ENCODE peak calls at places on chromosomes 16 and 17, in ten cellular contexts. One of them, this sample, is unnamed.

GRCh38 chr16:88746511-88746910 is 38.5 kb downstream of the PIEZO1 start:
- DNase-seq in progenitor cell of endocrine pancreas: no peak
- DNase-seq in WTC11: no peak
- DNase-seq in kidney epithelial cell: no peak
- DNase-seq in right lobe of liver: no peak
- DNase-seq in IMR-90: no peak
- DNase-seq in epithelial cell of proximal tubule: no peak
- DNase-seq in pancreas: no peak
- DNase-seq in lower leg skin: no peak
- DNase-seq in AG09319: no peak
- DNase-seq in this sample: no peak

GRCh38 chr17:68057531-68057952 is 22.0 kb downstream of the KPNA2 start:
- DNase-seq in progenitor cell of endocrine pancreas: no peak
- DNase-seq in WTC11: peak; percentile 35
- DNase-seq in kidney epithelial cell: no peak
- DNase-seq in right lobe of liver: no peak
- DNase-seq in IMR-90: peak; percentile 56
- DNase-seq in epithelial cell of proximal tubule: no peak
- DNase-seq in pancreas: no peak
- DNase-seq in lower leg skin: no peak
- DNase-seq in AG09319: no peak
- DNase-seq in this sample: peak; percentile 56

GRCh38 chr17:40486513-40487370 is 14.7 kb downstream of the TNS4 start:
- DNase-seq in progenitor cell of endocrine pancreas: no peak
- DNase-seq in WTC11: no peak
- DNase-seq in kidney epithelial cell: peak; percentile 72
- DNase-seq in right lobe of liver: no peak
- DNase-seq in IMR-90: peak; percentile 87
- DNase-seq in epithelial cell of proximal tubule: peak; percentile 77
- DNase-seq in pancreas: no peak
- DNase-seq in lower leg skin: no peak
- DNase-seq in AG09319: no peak
- DNase-seq in this sample: peak; percentile 53

GRCh38 chr16:89907055-89907814 is 11.4 kb upstream of the MC1R start:
- DNase-seq in progenitor cell of endocrine pancreas: no peak
- DNase-seq in WTC11: no peak
- DNase-seq in kidney epithelial cell: no peak
- DNase-seq in right lobe of liver: no peak
- DNase-seq in IMR-90: no peak
- DNase-seq in epithelial cell of proximal tubule: no peak
- DNase-seq in pancreas: no peak
- DNase-seq in lower leg skin: no peak
- DNase-seq in AG09319: no peak
- DNase-seq in this sample: no peak

GRCh38 chr16:85963746-85964370 is 64.9 kb downstream of the IRF8 start:
- DNase-seq in progenitor cell of endocrine pancreas: no peak
- DNase-seq in WTC11: no peak
- DNase-seq in kidney epithelial cell: no peak
- DNase-seq in right lobe of liver: no peak
- DNase-seq in IMR-90: no peak
- DNase-seq in epithelial cell of proximal tubule: no peak
- DNase-seq in pancreas: no peak
- DNase-seq in lower leg skin: no peak
- DNase-seq in AG09319: no peak
- DNase-seq in this sample: no peak

GRCh38 chr17:40510328-40510648 is 8.9 kb upstream of the TNS4 start:
- DNase-seq in progenitor cell of endocrine pancreas: no peak
- DNase-seq in WTC11: no peak
- DNase-seq in kidney epithelial cell: peak; percentile 94
- DNase-seq in right lobe of liver: no peak
- DNase-seq in IMR-90: peak; percentile 68
- DNase-seq in epithelial cell of proximal tubule: peak; percentile 86
- DNase-seq in pancreas: no peak
- DNase-seq in lower leg skin: no peak
- DNase-seq in AG09319: no peak
- DNase-seq in this sample: no peak

GRCh38 chr17:66349549-66350245 is 47.3 kb downstream of the PRKCA start:
- DNase-seq in progenitor cell of endocrine pancreas: no peak
- DNase-seq in WTC11: no peak
- DNase-seq in kidney epithelial cell: no peak
- DNase-seq in right lobe of liver: no peak
- DNase-seq in IMR-90: no peak
- DNase-seq in epithelial cell of proximal tubule: no peak
- DNase-seq in pancreas: no peak
- DNase-seq in lower leg skin: no peak
- DNase-seq in AG09319: no peak
- DNase-seq in this sample: no peak

GRCh38 chr16:1333149-1333812 is at the start of gene BAIAP3:
- DNase-seq in progenitor cell of endocrine pancreas: no peak
- DNase-seq in WTC11: peak; percentile 62
- DNase-seq in kidney epithelial cell: no peak
- DNase-seq in right lobe of liver: peak; percentile 65
- DNase-seq in IMR-90: no peak
- DNase-seq in epithelial cell of proximal tubule: no peak
- DNase-seq in pancreas: no peak
- DNase-seq in lower leg skin: no peak
- DNase-seq in AG09319: no peak
- DNase-seq in this sample: no peak

GRCh38 chr16:78770353-78771091 is 671.1 kb downstream of the WWOX start:
- DNase-seq in progenitor cell of endocrine pancreas: peak; percentile 30
- DNase-seq in WTC11: peak; percentile 92
- DNase-seq in kidney epithelial cell: no peak
- DNase-seq in right lobe of liver: peak; percentile 85
- DNase-seq in IMR-90: no peak
- DNase-seq in epithelial cell of proximal tubule: no peak
- DNase-seq in pancreas: peak; percentile 53
- DNase-seq in lower leg skin: peak; percentile 68
- DNase-seq in AG09319: no peak
- DNase-seq in this sample: no peak

GRCh38 chr16:66342294-66342900 is 24.1 kb upstream of the CDH5 start:
- DNase-seq in progenitor cell of endocrine pancreas: peak; percentile 33
- DNase-seq in WTC11: peak; percentile 73
- DNase-seq in kidney epithelial cell: no peak
- DNase-seq in right lobe of liver: no peak
- DNase-seq in IMR-90: no peak
- DNase-seq in epithelial cell of proximal tubule: no peak
- DNase-seq in pancreas: no peak
- DNase-seq in lower leg skin: no peak
- DNase-seq in AG09319: no peak
- DNase-seq in this sample: no peak

GRCh38 chr17:6159541-6160187 is 89.5 kb downstream of the WSCD1 start:
- DNase-seq in progenitor cell of endocrine pancreas: no peak
- DNase-seq in WTC11: no peak
- DNase-seq in kidney epithelial cell: no peak
- DNase-seq in right lobe of liver: no peak
- DNase-seq in IMR-90: no peak
- DNase-seq in epithelial cell of proximal tubule: no peak
- DNase-seq in pancreas: no peak
- DNase-seq in lower leg skin: no peak
- DNase-seq in AG09319: no peak
- DNase-seq in this sample: no peak

GRCh38 chr16:74297296-74297665 is 667 bp downstream of the PSMD7 start:
- DNase-seq in progenitor cell of endocrine pancreas: no peak
- DNase-seq in WTC11: no peak
- DNase-seq in kidney epithelial cell: no peak
- DNase-seq in right lobe of liver: peak; percentile 29
- DNase-seq in IMR-90: peak; percentile 19
- DNase-seq in epithelial cell of proximal tubule: no peak
- DNase-seq in pancreas: no peak
- DNase-seq in lower leg skin: no peak
- DNase-seq in AG09319: no peak
- DNase-seq in this sample: no peak

GRCh38 chr16:71807905-71808592 is 585 bp downstream of the AP1G1 start:
- DNase-seq in progenitor cell of endocrine pancreas: no peak
- DNase-seq in WTC11: no peak
- DNase-seq in kidney epithelial cell: no peak
- DNase-seq in right lobe of liver: peak; percentile 23
- DNase-seq in IMR-90: peak; percentile 21
- DNase-seq in epithelial cell of proximal tubule: no peak
- DNase-seq in pancreas: no peak
- DNase-seq in lower leg skin: peak; percentile 19
- DNase-seq in AG09319: no peak
- DNase-seq in this sample: no peak

GRCh38 chr17:47253541-47254402 is at the start of gene ITGB3:
- DNase-seq in progenitor cell of endocrine pancreas: peak; percentile 65
- DNase-seq in WTC11: peak; percentile 81
- DNase-seq in kidney epithelial cell: no peak
- DNase-seq in right lobe of liver: peak; percentile 88
- DNase-seq in IMR-90: peak; percentile 67
- DNase-seq in epithelial cell of proximal tubule: no peak
- DNase-seq in pancreas: peak; percentile 60
- DNase-seq in lower leg skin: no peak
- DNase-seq in AG09319: no peak
- DNase-seq in this sample: peak; percentile 66
- TF ChIP-seq CTCF in progenitor cell of endocrine pancreas: peak; percentile 56
- TF ChIP-seq CTCF in WTC11: no peak
- TF ChIP-seq CTCF in kidney epithelial cell: peak; percentile 35
- TF ChIP-seq CTCF in right lobe of liver: peak; percentile 45
- TF ChIP-seq CTCF in IMR-90: peak; percentile 46
- TF ChIP-seq CTCF in epithelial cell of proximal tubule: peak; percentile 41
- TF ChIP-seq CTCF in pancreas: peak; percentile 9
- TF ChIP-seq CTCF in lower leg skin: no peak
- TF ChIP-seq CTCF in AG09319: peak; percentile 25
- TF ChIP-seq CTCF in this sample: peak; percentile 67

GRCh38 chr17:19785854-19786253 is 37.8 kb upstream of the ALDH3A1 start:
- DNase-seq in progenitor cell of endocrine pancreas: no peak
- DNase-seq in WTC11: peak; percentile 35
- DNase-seq in kidney epithelial cell: no peak
- DNase-seq in right lobe of liver: no peak
- DNase-seq in IMR-90: peak; percentile 4
- DNase-seq in epithelial cell of proximal tubule: no peak
- DNase-seq in pancreas: no peak
- DNase-seq in lower leg skin: no peak
- DNase-seq in AG09319: no peak
- DNase-seq in this sample: no peak
- TF ChIP-seq CTCF in progenitor cell of endocrine pancreas: no peak
- TF ChIP-seq CTCF in WTC11: no peak
- TF ChIP-seq CTCF in kidney epithelial cell: no peak
- TF ChIP-seq CTCF in right lobe of liver: no peak
- TF ChIP-seq CTCF in IMR-90: peak; percentile 36
- TF ChIP-seq CTCF in epithelial cell of proximal tubule: no peak
- TF ChIP-seq CTCF in pancreas: no peak
- TF ChIP-seq CTCF in lower leg skin: no peak
- TF ChIP-seq CTCF in AG09319: no peak
- TF ChIP-seq CTCF in this sample: peak; percentile 27

GRCh38 chr17:7856081-7856791 is 1.1 kb downstream of the NAA38 start:
- DNase-seq in progenitor cell of endocrine pancreas: no peak
- DNase-seq in WTC11: no peak
- DNase-seq in kidney epithelial cell: no peak
- DNase-seq in right lobe of liver: peak; percentile 70
- DNase-seq in IMR-90: no peak
- DNase-seq in epithelial cell of proximal tubule: no peak
- DNase-seq in pancreas: peak; percentile 55
- DNase-seq in lower leg skin: no peak
- DNase-seq in AG09319: no peak
- DNase-seq in this sample: no peak

GRCh38 chr17:7858487-7858832 is 657 bp downstream of the CYB5D1 start:
- DNase-seq in progenitor cell of endocrine pancreas: no peak
- DNase-seq in WTC11: peak; percentile 72
- DNase-seq in kidney epithelial cell: no peak
- DNase-seq in right lobe of liver: peak; percentile 55
- DNase-seq in IMR-90: peak; percentile 44
- DNase-seq in epithelial cell of proximal tubule: no peak
- DNase-seq in pancreas: peak; percentile 56
- DNase-seq in lower leg skin: no peak
- DNase-seq in AG09319: no peak
- DNase-seq in this sample: peak; percentile 66

GRCh38 chr17:7855643-7856080 is 796 bp downstream of the TMEM88 start:
- DNase-seq in progenitor cell of endocrine pancreas: no peak
- DNase-seq in WTC11: no peak
- DNase-seq in kidney epithelial cell: no peak
- DNase-seq in right lobe of liver: peak; percentile 44
- DNase-seq in IMR-90: no peak
- DNase-seq in epithelial cell of proximal tubule: no peak
- DNase-seq in pancreas: peak; percentile 38
- DNase-seq in lower leg skin: no peak
- DNase-seq in AG09319: no peak
- DNase-seq in this sample: no peak

GRCh38 chr17:7857724-7858486 is at the start of gene CYB5D1:
- DNase-seq in progenitor cell of endocrine pancreas: no peak
- DNase-seq in WTC11: peak; percentile 83
- DNase-seq in kidney epithelial cell: peak; percentile 64
- DNase-seq in right lobe of liver: peak; percentile 88
- DNase-seq in IMR-90: peak; percentile 93
- DNase-seq in epithelial cell of proximal tubule: no peak
- DNase-seq in pancreas: peak; percentile 92
- DNase-seq in lower leg skin: peak; percentile 94
- DNase-seq in AG09319: peak; percentile 82
- DNase-seq in this sample: peak; percentile 92

GRCh38 chr17:7856840-7857723 is at the start of gene NAA38:
- DNase-seq in progenitor cell of endocrine pancreas: peak; percentile 87
- DNase-seq in WTC11: peak; percentile 96
- DNase-seq in kidney epithelial cell: peak; percentile 98
- DNase-seq in right lobe of liver: peak; percentile 96
- DNase-seq in IMR-90: peak; percentile 100
- DNase-seq in epithelial cell of proximal tubule: peak; percentile 99
- DNase-seq in pancreas: peak; percentile 99
- DNase-seq in lower leg skin: peak; percentile 98
- DNase-seq in AG09319: peak; percentile 98
- DNase-seq in this sample: peak; percentile 99
- TF ChIP-seq CTCF in progenitor cell of endocrine pancreas: peak; percentile 23
- TF ChIP-seq CTCF in WTC11: no peak
- TF ChIP-seq CTCF in kidney epithelial cell: peak; percentile 44
- TF ChIP-seq CTCF in right lobe of liver: peak; percentile 40
- TF ChIP-seq CTCF in IMR-90: peak; percentile 51
- TF ChIP-seq CTCF in epithelial cell of proximal tubule: peak; percentile 42
- TF ChIP-seq CTCF in pancreas: no peak
- TF ChIP-seq CTCF in lower leg skin: no peak
- TF ChIP-seq CTCF in AG09319: peak; percentile 52
- TF ChIP-seq CTCF in this sample: peak; percentile 71

GRCh38 chr17:61405047-61405685 is 5.5 kb downstream of the TBX2 start:
- DNase-seq in progenitor cell of endocrine pancreas: no peak
- DNase-seq in WTC11: peak; percentile 50
- DNase-seq in kidney epithelial cell: no peak
- DNase-seq in right lobe of liver: no peak
- DNase-seq in IMR-90: peak; percentile 41
- DNase-seq in epithelial cell of proximal tubule: no peak
- DNase-seq in pancreas: no peak
- DNase-seq in lower leg skin: no peak
- DNase-seq in AG09319: no peak
- DNase-seq in this sample: no peak

GRCh38 chr17:61406871-61407210 is 7.2 kb downstream of the TBX2 start:
- DNase-seq in progenitor cell of endocrine pancreas: no peak
- DNase-seq in WTC11: peak; percentile 10
- DNase-seq in kidney epithelial cell: no peak
- DNase-seq in right lobe of liver: no peak
- DNase-seq in IMR-90: no peak
- DNase-seq in epithelial cell of proximal tubule: no peak
- DNase-seq in pancreas: no peak
- DNase-seq in lower leg skin: no peak
- DNase-seq in AG09319: no peak
- DNase-seq in this sample: no peak

GRCh38 chr17:61407211-61407911 is 7.7 kb downstream of the TBX2 start:
- DNase-seq in progenitor cell of endocrine pancreas: no peak
- DNase-seq in WTC11: peak; percentile 8
- DNase-seq in kidney epithelial cell: no peak
- DNase-seq in right lobe of liver: no peak
- DNase-seq in IMR-90: peak; percentile 31
- DNase-seq in epithelial cell of proximal tubule: no peak
- DNase-seq in pancreas: no peak
- DNase-seq in lower leg skin: no peak
- DNase-seq in AG09319: no peak
- DNase-seq in this sample: no peak

GRCh38 chr17:61405686-61406542 is 6.3 kb downstream of the TBX2 start:
- DNase-seq in progenitor cell of endocrine pancreas: no peak
- DNase-seq in WTC11: peak; percentile 22
- DNase-seq in kidney epithelial cell: no peak
- DNase-seq in right lobe of liver: no peak
- DNase-seq in IMR-90: peak; percentile 27
- DNase-seq in epithelial cell of proximal tubule: no peak
- DNase-seq in pancreas: no peak
- DNase-seq in lower leg skin: no peak
- DNase-seq in AG09319: no peak
- DNase-seq in this sample: no peak

GRCh38 chr17:61406543-61406845 is 6.9 kb downstream of the TBX2 start:
- DNase-seq in progenitor cell of endocrine pancreas: no peak
- DNase-seq in WTC11: no peak
- DNase-seq in kidney epithelial cell: no peak
- DNase-seq in right lobe of liver: no peak
- DNase-seq in IMR-90: no peak
- DNase-seq in epithelial cell of proximal tubule: no peak
- DNase-seq in pancreas: no peak
- DNase-seq in lower leg skin: no peak
- DNase-seq in AG09319: no peak
- DNase-seq in this sample: no peak
- TF ChIP-seq CTCF in progenitor cell of endocrine pancreas: no peak
- TF ChIP-seq CTCF in WTC11: no peak
- TF ChIP-seq CTCF in kidney epithelial cell: no peak
- TF ChIP-seq CTCF in right lobe of liver: no peak
- TF ChIP-seq CTCF in IMR-90: no peak
- TF ChIP-seq CTCF in epithelial cell of proximal tubule: no peak
- TF ChIP-seq CTCF in pancreas: no peak
- TF ChIP-seq CTCF in lower leg skin: no peak
- TF ChIP-seq CTCF in AG09319: no peak
- TF ChIP-seq CTCF in this sample: no peak

This sample was measured in HFFc6.